ENCODE peak calls at places on chromosome 12, in seven cellular contexts. E is pancreas, Z is lower lobe of right lung, R is fibroblast of lung, X is Karpas-422, F is PC-9, G is H9. P is an unnamed sample. For H3K9me3, the result is how much of the 10 kb centered on the place peaks cover.

GRCh38 chr12:78210494-78210860 is 379.8 kb downstream of the NAV3 start:
- DNase-seq in Z (no peak), R (no peak), F (no peak), X (no peak), E (no peak), G (no peak), P (no peak)

GRCh38 chr12:55446334-55446733 is 2.5 kb downstream of the OR6C2 start:
- DNase-seq in Z (no peak), F (no peak), R (no peak), X (no peak), G (no peak), E (no peak), P (peak)

GRCh38 chr12:76560083-76560491 is 516 bp upstream of the OSBPL8 start:
- DNase-seq in Z (no peak), R (no peak), X (no peak), E (no peak), G (no peak), F (no peak), P (no peak)

GRCh38 chr12:2976581-2976996 is 17.4 kb downstream of the TEAD4 start:
- DNase-seq in Z (no peak), R (peak), F (no peak), X (no peak), G (peak), E (no peak), P (peak)

GRCh38 chr12:89752331-89752730 is 43.7 kb upstream of the ATP2B1 start:
- DNase-seq in F (no peak), X (no peak), R (no peak), G (no peak), Z (no peak), E (no peak), P (no peak)

GRCh38 chr12:101698782-101699347 is 1.4 kb downstream of the CHPT1 start:
- DNase-seq in X (no peak), E (no peak), Z (no peak), F (no peak), R (peak), G (no peak), P (peak)

GRCh38 chr12:76080017-76080728 is 4.3 kb downstream of the NAP1L1 start:
- DNase-seq in G (no peak), X (no peak), Z (no peak), E (no peak), F (no peak), R (peak), P (no peak)

GRCh38 chr12:75474121-75474520 is 6.4 kb upstream of the GLIPR1 start:
- DNase-seq in F (no peak), X (no peak), Z (no peak), G (no peak), R (no peak), E (no peak), P (no peak)

GRCh38 chr12:6215932-6216494 is 15.8 kb downstream of the CD9 start:
- DNase-seq in Z (peak), X (no peak), R (peak), F (peak), G (peak), E (peak), P (no peak)

GRCh38 chr12:26523708-26524150 is 309.3 kb downstream of the ITPR2 start:
- DNase-seq in E (peak), X (no peak), G (no peak), F (no peak), Z (peak), R (peak), P (no peak)

GRCh38 chr12:83365317-83365716 is 678.6 kb downstream of the TMTC2 start:
- DNase-seq in G (peak), E (no peak), R (no peak), F (no peak), X (no peak), Z (no peak), P (no peak)

GRCh38 chr12:4870423-4870822 is 39.3 kb upstream of the KCNA1 start:
- DNase-seq in Z (no peak), G (no peak), E (no peak), X (no peak), F (no peak), R (no peak), P (no peak)

GRCh38 chr12:108306506-108306905 is 32.6 kb downstream of the CMKLR1 start:
- DNase-seq in G (no peak), E (no peak), F (no peak), Z (no peak), R (no peak), X (no peak), P (no peak)

GRCh38 chr12:19239616-19240234 is 110.2 kb downstream of the PLEKHA5 start:
- DNase-seq in X (no peak), F (no peak), R (peak), G (no peak), E (no peak), Z (no peak), P (no peak)

GRCh38 chr12:46562625-46563228 is 190.2 kb upstream of the SLC38A2 start:
- DNase-seq in G (no peak), E (no peak), R (peak), F (peak), Z (no peak), X (no peak), P (peak)

GRCh38 chr12:46933947-46934346 is 108.2 kb upstream of the SLC38A4 start:
- DNase-seq in G (no peak), R (peak), E (no peak), X (peak), Z (no peak), F (no peak), P (peak)

GRCh38 chr12:51389302-51389999 is 1.8 kb downstream of the GALNT6 start:
- DNase-seq in R (peak), G (no peak), E (no peak), F (no peak), Z (no peak), X (no peak), P (no peak)

GRCh38 chr12:8734873-8735381 is 37.1 kb downstream of the RIMKLB start:
- DNase-seq in Z (no peak), E (no peak), F (no peak), R (peak), G (no peak), X (no peak), P (peak)

GRCh38 chr12:52645120-52645761 is 6.8 kb downstream of the KRT2 start:
- DNase-seq in X (no peak), Z (no peak), F (no peak), R (no peak), G (peak), E (no peak), P (no peak)

GRCh38 chr12:2501464-2502181 is 293.1 kb upstream of the FKBP4 start:
- DNase-seq in G (no peak), E (no peak), R (no peak), Z (no peak), X (no peak), F (no peak), P (peak)

GRCh38 chr12:578743-579449 is 84.3 kb downstream of the NINJ2 start:
- DNase-seq in X (no peak), Z (no peak), F (peak), G (no peak), R (no peak), E (no peak), P (no peak)

GRCh38 chr12:75975692-75976091 is 55.9 kb downstream of the PHLDA1 start:
- DNase-seq in R (no peak), F (no peak), Z (no peak), X (no peak), E (no peak), G (no peak), P (no peak)

GRCh38 chr12:108694812-108695278 is 36.5 kb downstream of the CORO1C start:
- DNase-seq in G (no peak), X (no peak), F (no peak), E (no peak), Z (no peak), R (no peak), P (no peak)

GRCh38 chr12:103331643-103332042 is 164.1 kb downstream of the C12orf42 start:
- DNase-seq in R (no peak), F (no peak), X (no peak), Z (no peak), E (no peak), G (no peak), P (no peak)

GRCh38 chr12:3677609-3678008 is 75.3 kb downstream of the CRACR2A start:
- DNase-seq in R (no peak), F (no peak), E (no peak), X (no peak), G (no peak), Z (no peak), P (no peak)

GRCh38 chr12:10220398-10221077 is 7.9 kb downstream of the GABARAPL1 start:
- DNase-seq in R (peak), X (no peak), Z (peak), G (no peak), F (no peak), E (peak), P (peak)

DNA sequence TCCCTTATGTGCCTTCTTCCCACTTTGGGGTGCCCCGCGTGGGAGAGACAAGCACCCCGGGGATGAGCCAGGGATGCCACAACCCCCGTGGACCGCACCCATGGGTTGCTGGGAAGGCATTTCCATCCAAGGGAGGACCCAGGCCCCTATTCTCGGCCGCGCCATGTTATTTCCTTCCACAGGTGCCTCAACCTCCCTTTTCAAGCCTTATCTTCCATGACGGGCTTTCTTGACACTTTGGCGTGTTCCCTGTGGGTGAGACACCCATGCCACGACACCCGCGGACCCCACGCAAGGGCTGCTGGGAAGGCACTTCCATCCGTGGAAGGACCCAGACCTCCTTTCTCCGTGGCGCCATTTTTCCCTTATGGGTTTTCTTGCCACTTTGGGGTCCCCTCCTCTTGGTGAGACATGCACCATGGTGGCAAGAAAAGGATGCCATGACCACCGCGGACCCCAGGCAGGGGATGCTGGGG is 269.2 kb downstream of the ALG10 start:
- DNase-seq in F (no peak), Z (peak), R (no peak), G (no peak), X (no peak), E (no peak), P (no peak)
- H3K9me3 ChIP-seq in F (under half), Z (under half), R (under half), G (half or more), X (under half), E (under half), P (under half)

GRCh38 chr12:132967736-132968135 is 11.6 kb upstream of the ZNF605 start:
- DNase-seq in E (no peak), Z (no peak), F (no peak), X (no peak), R (no peak), G (no peak), P (no peak)

GRCh38 chr12:132972374-132972773 is 13.8 kb upstream of the ZNF26 start:
- DNase-seq in X (no peak), R (no peak), E (no peak), F (no peak), G (no peak), Z (no peak), P (no peak)

GRCh38 chr12:132965796-132966195 is 9.7 kb upstream of the ZNF605 start:
- DNase-seq in R (no peak), G (no peak), F (no peak), E (no peak), Z (no peak), X (no peak), P (no peak)

GRCh38 chr12:132966676-132967415 is 10.7 kb upstream of the ZNF605 start:
- DNase-seq in R (no peak), F (no peak), G (no peak), E (no peak), X (no peak), Z (no peak), P (no peak)
- H3K9me3 ChIP-seq in R (under half), F (under half), G (under half), E (under half), X (under half), Z (under half), P (under half)

DNA sequence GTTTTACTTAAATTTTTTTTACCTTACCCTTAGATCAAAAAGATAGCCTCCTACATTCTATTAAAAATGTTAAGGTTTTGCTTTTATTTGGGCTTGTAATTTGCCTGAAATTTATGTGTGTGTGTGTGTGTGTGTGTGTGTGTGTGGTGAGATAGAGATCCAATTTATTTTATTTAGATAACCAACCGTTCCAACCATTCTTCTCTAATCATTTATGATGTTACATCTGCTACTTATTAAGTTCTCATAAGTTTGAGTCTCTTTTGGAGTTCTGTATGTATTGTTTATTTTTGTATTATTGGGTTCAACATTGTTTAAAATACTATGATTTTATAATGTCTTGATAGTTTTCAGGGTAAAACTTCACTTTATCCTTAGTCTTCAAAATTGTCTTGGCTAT is 70.6 kb upstream of the PAWR start:
- DNase-seq in R (peak), X (no peak), E (no peak), Z (no peak), G (no peak), F (no peak), P (no peak)
- H3K9me3 ChIP-seq in R (under half), X (under half), E (under half), Z (under half), G (under half), F (under half), P (under half)

GRCh38 chr12:65195387-65196055 is 26.1 kb downstream of the LEMD3 start:
- DNase-seq in E (no peak), G (no peak), F (no peak), R (no peak), X (no peak), Z (no peak), P (no peak)
- H3K9me3 ChIP-seq in E (under half), G (under half), F (under half), R (under half), X (under half), Z (under half), P (under half)

GRCh38 chr12:34402899-34403705 is 380.8 kb downstream of the ALG10 start:
- DNase-seq in X (no peak), F (no peak), E (no peak), G (peak), Z (peak), R (no peak), P (no peak)
- H3K9me3 ChIP-seq in X (under half), F (under half), E (under half), G (half or more), Z (under half), R (under half), P (under half)

DNA sequence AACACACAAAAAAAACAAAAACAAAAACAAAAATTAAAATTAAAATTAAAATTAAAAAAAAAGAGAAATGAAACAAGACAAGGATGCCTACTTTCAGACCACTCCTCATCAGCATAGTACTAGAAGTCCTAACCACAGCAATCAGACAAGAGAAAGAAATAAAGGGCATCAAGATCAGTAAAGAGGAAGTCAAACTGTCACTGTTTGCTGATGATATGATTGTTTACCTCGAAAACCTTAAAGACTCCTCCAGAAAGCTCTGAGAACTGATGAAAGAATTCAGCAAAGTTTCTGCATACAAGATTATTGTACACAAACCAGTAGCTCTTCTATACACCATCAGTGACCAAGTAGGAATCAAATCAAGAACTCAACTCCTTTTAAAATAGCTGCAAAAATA is 29.2 kb downstream of the ALG10 start:
- DNase-seq in E (no peak), R (no peak), X (no peak), Z (no peak), G (no peak), F (no peak), P (no peak)
- H3K9me3 ChIP-seq in E (under half), R (under half), X (under half), Z (under half), G (under half), F (under half), P (under half)

GRCh38 chr12:133204264-133204603 is 22.9 kb downstream of the ZNF268 start:
- DNase-seq in G (no peak), E (no peak), F (no peak), R (no peak), Z (no peak), X (no peak), P (no peak)

GRCh38 chr12:133202493-133203343 is 21.4 kb downstream of the ZNF268 start:
- DNase-seq in Z (no peak), E (no peak), F (no peak), R (peak), G (no peak), X (no peak), P (no peak)

GRCh38 chr12:133201888-133202287 is 20.6 kb downstream of the ZNF268 start:
- DNase-seq in E (no peak), Z (no peak), G (no peak), F (no peak), R (no peak), X (no peak), P (no peak)

GRCh38 chr12:133203344-133204263 is 22.3 kb downstream of the ZNF268 start:
- DNase-seq in F (no peak), X (no peak), E (no peak), G (no peak), R (peak), Z (no peak), P (no peak)

DNA sequence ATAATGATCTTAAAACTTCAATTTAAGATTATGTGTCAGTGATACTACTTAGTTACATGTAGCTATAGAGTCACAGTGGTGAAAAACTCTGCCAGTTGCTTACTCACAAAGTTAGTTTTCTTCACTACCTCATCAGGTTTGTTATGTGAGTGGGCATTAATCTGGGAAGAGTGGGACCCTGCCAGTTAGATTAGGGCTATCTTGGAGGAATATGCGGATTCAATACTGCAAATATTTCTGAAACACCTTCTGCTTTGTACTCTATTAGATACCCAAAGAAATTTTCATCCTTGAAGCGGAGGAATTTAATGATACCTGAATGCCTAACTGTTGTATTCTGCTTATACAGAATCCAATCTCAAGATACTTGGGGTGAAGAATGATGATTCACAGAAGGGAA is 25.1 kb downstream of the ZNF268 start:
- DNase-seq in F (no peak), X (no peak), Z (no peak), E (no peak), R (no peak), G (no peak), P (no peak)
- H3K9me3 ChIP-seq in F (half or more), X (half or more), Z (half or more), E (under half), R (under half), G (half or more), P (under half)

GRCh38 chr12:133233993-133234564 is 1.6 kb downstream of the ANHX start:
- DNase-seq in R (no peak), X (peak), F (no peak), E (no peak), Z (no peak), G (peak), P (no peak)
- H3K9me3 ChIP-seq in R (under half), X (under half), F (under half), E (under half), Z (under half), G (half or more), P (under half)

GRCh38 chr12:127235771-127236170 is 1031.2 kb upstream of the TMEM132C start:
- DNase-seq in Z (no peak), G (no peak), R (no peak), F (no peak), E (no peak), X (no peak), P (no peak)

GRCh38 chr12:127240249-127240929 is 1026.6 kb upstream of the TMEM132C start:
- DNase-seq in F (no peak), X (no peak), Z (no peak), E (no peak), R (no peak), G (no peak), P (no peak)

GRCh38 chr12:127239781-127240180 is 1027.2 kb upstream of the TMEM132C start:
- DNase-seq in Z (no peak), X (no peak), G (no peak), F (no peak), E (no peak), R (no peak), P (no peak)

GRCh38 chr12:127236491-127236890 is 1030.5 kb upstream of the TMEM132C start:
- DNase-seq in X (no peak), E (no peak), R (no peak), G (no peak), Z (no peak), F (no peak), P (no peak)

DNA sequence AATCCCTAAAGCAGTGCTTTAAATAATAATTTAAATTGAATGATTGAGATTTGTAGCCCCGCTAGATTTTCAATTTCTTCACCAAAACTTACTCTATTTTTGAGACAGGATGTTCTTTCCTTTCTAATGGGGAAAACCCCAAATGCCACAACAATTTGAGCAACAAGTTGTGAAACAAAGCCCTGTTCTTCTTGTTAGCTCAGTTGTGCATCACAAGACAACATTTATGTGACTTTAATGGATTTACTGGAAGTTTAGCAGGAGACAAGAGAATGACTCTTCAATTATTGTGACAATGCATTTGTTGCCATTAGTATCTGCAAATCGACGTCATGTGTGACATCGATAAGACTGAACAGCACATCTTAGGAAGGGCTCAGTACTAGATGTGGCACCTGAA is 1028.9 kb upstream of the TMEM132C start:
- DNase-seq in X (no peak), Z (no peak), F (no peak), G (no peak), R (no peak), E (no peak), P (peak)
- H3K9me3 ChIP-seq in X (under half), Z (under half), F (under half), G (under half), R (under half), E (under half), P (under half)